ENCODE peak calls at places on chromosomes 13 and 19, in six cellular contexts. One of them, this sample, is unnamed.
A peak's percentile ranks its signal among the peaks of the same experiment; 100 is the strongest.

GRCh38 chr19:2969104-2969504 is 8.3 kb upstream of the TLE6 start:
- DNase-seq in HFFc6: no peak
- DNase-seq in CD4-positive, alpha-beta T cell: no peak
- DNase-seq in Peyer's patch: no peak
- DNase-seq in GM23338: no peak
- DNase-seq in progenitor cell of endocrine pancreas: peak; percentile 30
- DNase-seq in this sample: no peak

GRCh38 chr19:6270076-6270745 is 9.6 kb downstream of the MLLT1 start:
- DNase-seq in HFFc6: no peak
- DNase-seq in CD4-positive, alpha-beta T cell: no peak
- DNase-seq in Peyer's patch: no peak
- DNase-seq in GM23338: no peak
- DNase-seq in progenitor cell of endocrine pancreas: no peak
- DNase-seq in this sample: no peak

GRCh38 chr13:33249894-33250293 is 35.7 kb downstream of the STARD13 start:
- DNase-seq in HFFc6: no peak
- DNase-seq in CD4-positive, alpha-beta T cell: no peak
- DNase-seq in Peyer's patch: no peak
- DNase-seq in GM23338: no peak
- DNase-seq in progenitor cell of endocrine pancreas: no peak
- DNase-seq in this sample: no peak

GRCh38 chr19:11247391-11247790 is 8.0 kb downstream of the ANGPTL8 start:
- DNase-seq in HFFc6: no peak
- DNase-seq in CD4-positive, alpha-beta T cell: no peak
- DNase-seq in Peyer's patch: no peak
- DNase-seq in GM23338: no peak
- DNase-seq in progenitor cell of endocrine pancreas: no peak
- DNase-seq in this sample: no peak

GRCh38 chr13:39688699-39689405 is 33.4 kb downstream of the COG6 start:
- DNase-seq in HFFc6: peak; percentile 37
- DNase-seq in CD4-positive, alpha-beta T cell: no peak
- DNase-seq in Peyer's patch: no peak
- DNase-seq in GM23338: no peak
- DNase-seq in progenitor cell of endocrine pancreas: no peak
- DNase-seq in this sample: no peak

GRCh38 chr19:35797663-35798062 is 15.0 kb downstream of the PRODH2 start:
- DNase-seq in HFFc6: no peak
- DNase-seq in CD4-positive, alpha-beta T cell: no peak
- DNase-seq in Peyer's patch: no peak
- DNase-seq in GM23338: peak; percentile 86
- DNase-seq in progenitor cell of endocrine pancreas: no peak
- DNase-seq in this sample: no peak

GRCh38 chr13:46348976-46349375 is 38.1 kb downstream of the RUBCNL start:
- DNase-seq in HFFc6: no peak
- DNase-seq in CD4-positive, alpha-beta T cell: no peak
- DNase-seq in Peyer's patch: no peak
- DNase-seq in GM23338: no peak
- DNase-seq in progenitor cell of endocrine pancreas: no peak
- DNase-seq in this sample: no peak

GRCh38 chr13:95533545-95534135 is 18.9 kb upstream of the CLDN10 start:
- DNase-seq in HFFc6: no peak
- DNase-seq in CD4-positive, alpha-beta T cell: no peak
- DNase-seq in Peyer's patch: peak; percentile 56
- DNase-seq in GM23338: peak; percentile 64
- DNase-seq in progenitor cell of endocrine pancreas: no peak
- DNase-seq in this sample: peak; percentile 31

GRCh38 chr19:48330012-48330681 is 4.8 kb downstream of the EMP3 start:
- DNase-seq in HFFc6: no peak
- DNase-seq in CD4-positive, alpha-beta T cell: peak; percentile 77
- DNase-seq in Peyer's patch: peak; percentile 88
- DNase-seq in GM23338: peak; percentile 95
- DNase-seq in progenitor cell of endocrine pancreas: peak; percentile 55
- DNase-seq in this sample: peak; percentile 76

GRCh38 chr19:58578430-58578925 is 5.3 kb upstream of the MZF1 start:
- DNase-seq in HFFc6: no peak
- DNase-seq in CD4-positive, alpha-beta T cell: no peak
- DNase-seq in Peyer's patch: no peak
- DNase-seq in GM23338: no peak
- DNase-seq in progenitor cell of endocrine pancreas: no peak
- DNase-seq in this sample: no peak

GRCh38 chr13:114226088-114226487 is 8.6 kb upstream of the CDC16 start:
- DNase-seq in HFFc6: no peak
- DNase-seq in CD4-positive, alpha-beta T cell: no peak
- DNase-seq in Peyer's patch: no peak
- DNase-seq in GM23338: no peak
- DNase-seq in progenitor cell of endocrine pancreas: no peak
- DNase-seq in this sample: no peak

GRCh38 chr19:13689050-13689449 is 75.3 kb upstream of the MRI1 start:
- DNase-seq in HFFc6: peak; percentile 17
- DNase-seq in CD4-positive, alpha-beta T cell: no peak
- DNase-seq in Peyer's patch: no peak
- DNase-seq in GM23338: peak; percentile 86
- DNase-seq in progenitor cell of endocrine pancreas: no peak
- DNase-seq in this sample: peak; percentile 25

GRCh38 chr13:20704459-20705069 is 1.1 kb downstream of the IL17D start:
- DNase-seq in HFFc6: no peak
- DNase-seq in CD4-positive, alpha-beta T cell: no peak
- DNase-seq in Peyer's patch: no peak
- DNase-seq in GM23338: no peak
- DNase-seq in progenitor cell of endocrine pancreas: no peak
- DNase-seq in this sample: no peak

GRCh38 chr19:5823579-5824281 is 15.8 kb downstream of the FUT6 start:
- DNase-seq in HFFc6: no peak
- DNase-seq in CD4-positive, alpha-beta T cell: no peak
- DNase-seq in Peyer's patch: no peak
- DNase-seq in GM23338: peak; percentile 62
- DNase-seq in progenitor cell of endocrine pancreas: no peak
- DNase-seq in this sample: peak; percentile 36

GRCh38 chr19:17283504-17283996 is 1.8 kb downstream of the ANKLE1 start:
- DNase-seq in HFFc6: no peak
- DNase-seq in CD4-positive, alpha-beta T cell: no peak
- DNase-seq in Peyer's patch: no peak
- DNase-seq in GM23338: no peak
- DNase-seq in progenitor cell of endocrine pancreas: no peak
- DNase-seq in this sample: no peak

GRCh38 chr13:106433066-106433465 is 102.4 kb downstream of the EFNB2 start:
- DNase-seq in HFFc6: no peak
- DNase-seq in CD4-positive, alpha-beta T cell: no peak
- DNase-seq in Peyer's patch: no peak
- DNase-seq in GM23338: no peak
- DNase-seq in progenitor cell of endocrine pancreas: no peak
- DNase-seq in this sample: no peak

GRCh38 chr19:27794444-27795042 is 1418.4 kb downstream of the UQCRFS1 start:
- DNase-seq in HFFc6: peak; percentile 44
- DNase-seq in CD4-positive, alpha-beta T cell: no peak
- DNase-seq in Peyer's patch: no peak
- DNase-seq in GM23338: peak; percentile 69
- DNase-seq in progenitor cell of endocrine pancreas: no peak
- DNase-seq in this sample: no peak

GRCh38 chr19:31819837-31820236 is 470.6 kb upstream of the TSHZ3 start:
- DNase-seq in HFFc6: no peak
- DNase-seq in CD4-positive, alpha-beta T cell: no peak
- DNase-seq in Peyer's patch: no peak
- DNase-seq in GM23338: no peak
- DNase-seq in progenitor cell of endocrine pancreas: no peak
- DNase-seq in this sample: no peak

GRCh38 chr19:9348671-9349070 is 14.1 kb upstream of the ZNF177 start:
- DNase-seq in HFFc6: no peak
- DNase-seq in CD4-positive, alpha-beta T cell: no peak
- DNase-seq in Peyer's patch: no peak
- DNase-seq in GM23338: no peak
- DNase-seq in progenitor cell of endocrine pancreas: no peak
- DNase-seq in this sample: no peak

GRCh38 chr19:9952276-9952675 is 16.0 kb upstream of the OLFM2 start:
- DNase-seq in HFFc6: no peak
- DNase-seq in CD4-positive, alpha-beta T cell: no peak
- DNase-seq in Peyer's patch: no peak
- DNase-seq in GM23338: peak; percentile 67
- DNase-seq in progenitor cell of endocrine pancreas: no peak
- DNase-seq in this sample: no peak

GRCh38 chr13:94312511-94313191 is 166.8 kb downstream of the DCT start:
- DNase-seq in HFFc6: no peak
- DNase-seq in CD4-positive, alpha-beta T cell: no peak
- DNase-seq in Peyer's patch: no peak
- DNase-seq in GM23338: no peak
- DNase-seq in progenitor cell of endocrine pancreas: no peak
- DNase-seq in this sample: no peak

GRCh38 chr13:112748947-112749346 is 59.1 kb downstream of the ATP11A start:
- DNase-seq in HFFc6: no peak
- DNase-seq in CD4-positive, alpha-beta T cell: no peak
- DNase-seq in Peyer's patch: no peak
- DNase-seq in GM23338: no peak
- DNase-seq in progenitor cell of endocrine pancreas: no peak
- DNase-seq in this sample: no peak

GRCh38 chr19:4144666-4145261 is 8.7 kb upstream of the CREB3L3 start:
- DNase-seq in HFFc6: peak; percentile 7
- DNase-seq in CD4-positive, alpha-beta T cell: no peak
- DNase-seq in Peyer's patch: peak; percentile 84
- DNase-seq in GM23338: no peak
- DNase-seq in progenitor cell of endocrine pancreas: no peak
- DNase-seq in this sample: no peak

GRCh38 chr13:42970824-42971669 is 21.0 kb downstream of the EPSTI1 start:
- DNase-seq in HFFc6: peak; percentile 56
- DNase-seq in CD4-positive, alpha-beta T cell: peak; percentile 19
- DNase-seq in Peyer's patch: no peak
- DNase-seq in GM23338: peak; percentile 86
- DNase-seq in progenitor cell of endocrine pancreas: no peak
- DNase-seq in this sample: peak; percentile 15

GRCh38 chr13:101829484-101829883 is 377.0 kb downstream of the ITGBL1 start:
- DNase-seq in HFFc6: no peak
- DNase-seq in CD4-positive, alpha-beta T cell: no peak
- DNase-seq in Peyer's patch: no peak
- DNase-seq in GM23338: no peak
- DNase-seq in progenitor cell of endocrine pancreas: no peak
- DNase-seq in this sample: no peak

GRCh38 chr13:27112006-27112405 is 59.6 kb downstream of the USP12 start:
- DNase-seq in HFFc6: no peak
- DNase-seq in CD4-positive, alpha-beta T cell: no peak
- DNase-seq in Peyer's patch: no peak
- DNase-seq in GM23338: no peak
- DNase-seq in progenitor cell of endocrine pancreas: no peak
- DNase-seq in this sample: no peak

GRCh38 chr19:44371815-44372480 is 15.5 kb upstream of the ZNF112 start:
- DNase-seq in HFFc6: no peak
- DNase-seq in CD4-positive, alpha-beta T cell: no peak
- DNase-seq in Peyer's patch: no peak
- DNase-seq in GM23338: no peak
- DNase-seq in progenitor cell of endocrine pancreas: no peak
- DNase-seq in this sample: no peak

GRCh38 chr13:100399455-100399854 is 189.1 kb downstream of the GGACT start:
- DNase-seq in HFFc6: no peak
- DNase-seq in CD4-positive, alpha-beta T cell: no peak
- DNase-seq in Peyer's patch: no peak
- DNase-seq in GM23338: no peak
- DNase-seq in progenitor cell of endocrine pancreas: no peak
- DNase-seq in this sample: no peak

GRCh38 chr19:47124937-47125668 is 5.5 kb upstream of the SAE1 start:
- DNase-seq in HFFc6: peak; percentile 74
- DNase-seq in CD4-positive, alpha-beta T cell: no peak
- DNase-seq in Peyer's patch: no peak
- DNase-seq in GM23338: peak; percentile 96
- DNase-seq in progenitor cell of endocrine pancreas: peak; percentile 12
- DNase-seq in this sample: peak; percentile 12

GRCh38 chr19:36115453-36116343 is at the start of gene TBCB:
- DNase-seq in HFFc6: no peak
- DNase-seq in CD4-positive, alpha-beta T cell: peak; percentile 89
- DNase-seq in Peyer's patch: peak; percentile 93
- DNase-seq in GM23338: peak; percentile 84
- DNase-seq in progenitor cell of endocrine pancreas: peak; percentile 22
- DNase-seq in this sample: no peak

DNA sequence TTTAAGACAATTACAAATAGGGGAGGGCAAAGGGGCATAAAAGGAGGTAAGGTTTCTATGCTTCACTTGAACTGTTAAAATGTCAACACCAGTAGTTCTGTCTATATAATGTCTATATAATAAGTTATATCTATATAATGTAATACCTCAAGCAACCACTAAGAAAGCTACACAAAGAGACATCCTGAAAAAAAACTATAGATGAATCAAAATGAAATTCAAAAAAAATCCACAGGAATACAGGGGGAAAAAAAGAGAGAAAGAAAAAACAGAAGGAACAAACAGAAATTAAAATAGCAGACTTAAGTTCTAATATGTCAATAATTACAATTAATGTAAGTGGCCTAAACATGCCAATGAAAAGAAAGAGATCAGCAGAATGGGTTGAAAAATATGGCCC is 186.0 kb downstream of the KCTD15 start:
- DNase-seq in HFFc6: no peak
- DNase-seq in CD4-positive, alpha-beta T cell: no peak
- DNase-seq in Peyer's patch: no peak
- DNase-seq in GM23338: no peak
- DNase-seq in progenitor cell of endocrine pancreas: no peak
- DNase-seq in this sample: no peak
- TF ChIP-seq CTCF in HFFc6: peak; percentile 51
- TF ChIP-seq CTCF in CD4-positive, alpha-beta T cell: no peak
- TF ChIP-seq CTCF in Peyer's patch: no peak
- TF ChIP-seq CTCF in GM23338: no peak
- TF ChIP-seq CTCF in progenitor cell of endocrine pancreas: peak; percentile 16
- TF ChIP-seq CTCF in this sample: peak; percentile 39

GRCh38 chr19:489418-490196 is 6.7 kb upstream of the MADCAM1 start:
- DNase-seq in HFFc6: no peak
- DNase-seq in CD4-positive, alpha-beta T cell: no peak
- DNase-seq in Peyer's patch: no peak
- DNase-seq in GM23338: peak; percentile 72
- DNase-seq in progenitor cell of endocrine pancreas: no peak
- DNase-seq in this sample: no peak
- TF ChIP-seq CTCF in HFFc6: no peak
- TF ChIP-seq CTCF in CD4-positive, alpha-beta T cell: no peak
- TF ChIP-seq CTCF in Peyer's patch: no peak
- TF ChIP-seq CTCF in GM23338: no peak
- TF ChIP-seq CTCF in progenitor cell of endocrine pancreas: no peak
- TF ChIP-seq CTCF in this sample: no peak

DNA sequence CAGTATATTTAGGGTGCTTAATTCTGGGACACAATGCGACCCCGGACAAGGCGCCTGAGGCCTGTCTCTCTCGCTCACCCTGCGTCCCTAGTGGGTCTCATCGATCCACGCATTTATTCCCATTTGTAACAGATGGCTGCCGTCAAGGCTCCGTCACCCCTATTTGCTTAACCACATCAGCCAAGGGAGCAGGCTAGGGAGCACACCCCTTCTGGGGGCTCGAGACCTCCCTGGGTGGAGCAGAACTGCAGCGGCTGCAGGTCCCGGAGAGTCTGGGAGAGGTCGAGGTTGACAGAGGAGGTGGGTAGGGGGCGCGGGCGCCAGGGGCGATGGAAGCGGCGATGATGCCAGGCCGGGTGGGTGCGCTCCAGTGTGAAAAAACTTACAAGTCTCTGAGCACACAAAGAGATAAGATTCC is 507 bp downstream of the ALG5 start:
- DNase-seq in HFFc6: no peak
- DNase-seq in CD4-positive, alpha-beta T cell: peak; percentile 17
- DNase-seq in Peyer's patch: peak; percentile 57
- DNase-seq in GM23338: peak; percentile 47
- DNase-seq in progenitor cell of endocrine pancreas: peak; percentile 24
- DNase-seq in this sample: peak; percentile 22
- TF ChIP-seq CTCF in HFFc6: no peak
- TF ChIP-seq CTCF in CD4-positive, alpha-beta T cell: no peak
- TF ChIP-seq CTCF in Peyer's patch: no peak
- TF ChIP-seq CTCF in GM23338: no peak
- TF ChIP-seq CTCF in progenitor cell of endocrine pancreas: no peak
- TF ChIP-seq CTCF in this sample: no peak

GRCh38 chr13:81639984-81640582 is 1299.2 kb upstream of the SPRY2 start:
- DNase-seq in HFFc6: no peak
- DNase-seq in CD4-positive, alpha-beta T cell: no peak
- DNase-seq in Peyer's patch: no peak
- DNase-seq in GM23338: peak; percentile 36
- DNase-seq in progenitor cell of endocrine pancreas: no peak
- DNase-seq in this sample: no peak
- TF ChIP-seq CTCF in HFFc6: peak; percentile 52
- TF ChIP-seq CTCF in CD4-positive, alpha-beta T cell: no peak
- TF ChIP-seq CTCF in Peyer's patch: no peak
- TF ChIP-seq CTCF in GM23338: peak; percentile 78
- TF ChIP-seq CTCF in progenitor cell of endocrine pancreas: peak; percentile 43
- TF ChIP-seq CTCF in this sample: peak; percentile 62

This sample was measured in neural crest cell.